ENCODE peak calls at places on chromosomes 16 and 17, in five cellular contexts. W is ecto neural progenitor cell; L is stimulated activated CD8-positive, alpha-beta memory T cell treated with anti-CD3 and anti-CD28 coated beads, Interleukin-15, amount 100 ng/mL, for 4 hours; R is GM13976; X is EL. E is an unnamed sample.

GRCh38 chr17:80474231-80474932 is 2.0 kb downstream of the NPTX1 start:
- DNase-seq in W (peak), L (no peak), R (no peak), X (peak), E (peak)

GRCh38 chr17:38725066-38725465 is 5.1 kb upstream of the CISD3 start:
- DNase-seq in W (no peak), L (no peak), R (no peak), X (no peak), E (no peak)

GRCh38 chr17:78919816-78920516 is 5.2 kb downstream of the TIMP2 start:
- DNase-seq in W (no peak), L (no peak), R (no peak), X (no peak), E (no peak)

GRCh38 chr16:84834403-84834772 is 14.6 kb downstream of the CRISPLD2 start:
- DNase-seq in W (no peak), L (no peak), R (no peak), X (peak), E (no peak)

GRCh38 chr16:87061521-87061920 is 255.7 kb downstream of the C16orf95 start:
- DNase-seq in W (no peak), L (no peak), R (no peak), X (no peak), E (no peak)

GRCh38 chr17:55273579-55274370 is 9.0 kb downstream of the HLF start:
- DNase-seq in W (no peak), L (no peak), R (no peak), X (peak), E (no peak)

GRCh38 chr17:82967268-82968032 is 112.0 kb upstream of the METRNL start:
- DNase-seq in W (peak), L (no peak), R (no peak), X (no peak), E (no peak)

GRCh38 chr17:73722163-73722562 is 77.9 kb upstream of the SDK2 start:
- DNase-seq in W (no peak), L (no peak), R (no peak), X (no peak), E (no peak)

GRCh38 chr16:64364894-64365293 is 757.0 kb downstream of the CDH11 start:
- DNase-seq in W (no peak), L (no peak), R (no peak), X (no peak), E (no peak)

GRCh38 chr16:50618238-50618918 is 62.7 kb downstream of the SNX20 start:
- DNase-seq in W (no peak), L (no peak), R (no peak), X (no peak), E (no peak)

GRCh38 chr17:35934760-35935159 is 4.2 kb upstream of the RDM1 start:
- DNase-seq in W (peak), L (no peak), R (no peak), X (no peak), E (no peak)

GRCh38 chr16:57838161-57838560 is 35.9 kb upstream of the KIFC3 start:
- DNase-seq in W (no peak), L (no peak), R (no peak), X (no peak), E (no peak)

GRCh38 chr16:52770828-52771227 is 223.9 kb upstream of the TOX3 start:
- DNase-seq in W (no peak), L (no peak), R (no peak), X (no peak), E (no peak)

GRCh38 chr16:29321585-29321984 is 84.9 kb downstream of the NPIPB11 start:
- DNase-seq in W (no peak), L (no peak), R (no peak), X (no peak), E (no peak)

E was measured in HL-60.